ENCODE peak calls at places on chromosomes 7 and 10, in six cellular contexts. One of them, this sample, is unnamed.

GRCh38 chr7:5488286-5488878 is 64.7 kb upstream of the TNRC18 start:
- DNase-seq in Caco-2: no peak
- DNase-seq in NB4: peak
- DNase-seq in PC-3: no peak
- DNase-seq in body of pancreas: no peak
- DNase-seq in immature natural killer cell: no peak
- DNase-seq in this sample: no peak

GRCh38 chr7:103123529-103123928 is 25.4 kb downstream of the NAPEPLD start:
- DNase-seq in body of pancreas: no peak
- DNase-seq in NB4: peak
- DNase-seq in immature natural killer cell: no peak
- DNase-seq in Caco-2: no peak
- DNase-seq in PC-3: no peak
- DNase-seq in this sample: no peak

GRCh38 chr10:89664206-89664605 is 19.2 kb upstream of the PANK1 start:
- DNase-seq in NB4: no peak
- DNase-seq in immature natural killer cell: no peak
- DNase-seq in Caco-2: no peak
- DNase-seq in PC-3: no peak
- DNase-seq in body of pancreas: no peak
- DNase-seq in this sample: no peak

GRCh38 chr7:150335101-150335773 is 6.2 kb downstream of the RARRES2 start:
- DNase-seq in immature natural killer cell: no peak
- DNase-seq in PC-3: no peak
- DNase-seq in NB4: no peak
- DNase-seq in Caco-2: no peak
- DNase-seq in body of pancreas: no peak
- DNase-seq in this sample: no peak

GRCh38 chr10:26781797-26782196 is 79.0 kb downstream of the ABI1 start:
- DNase-seq in Caco-2: no peak
- DNase-seq in PC-3: peak
- DNase-seq in immature natural killer cell: no peak
- DNase-seq in NB4: no peak
- DNase-seq in body of pancreas: no peak
- DNase-seq in this sample: no peak

GRCh38 chr10:86164912-86165311 is 201.7 kb downstream of the GRID1 start:
- DNase-seq in Caco-2: no peak
- DNase-seq in PC-3: no peak
- DNase-seq in NB4: no peak
- DNase-seq in body of pancreas: no peak
- DNase-seq in immature natural killer cell: no peak
- DNase-seq in this sample: peak

GRCh38 chr10:11010582-11010981 is 7.1 kb upstream of the CELF2 start:
- DNase-seq in body of pancreas: no peak
- DNase-seq in immature natural killer cell: no peak
- DNase-seq in Caco-2: no peak
- DNase-seq in NB4: no peak
- DNase-seq in PC-3: no peak
- DNase-seq in this sample: no peak

GRCh38 chr10:34392641-34393170 is 422.4 kb downstream of the PARD3 start:
- DNase-seq in NB4: no peak
- DNase-seq in body of pancreas: no peak
- DNase-seq in PC-3: peak
- DNase-seq in immature natural killer cell: no peak
- DNase-seq in Caco-2: no peak
- DNase-seq in this sample: no peak

GRCh38 chr7:101943889-101944605 is 126.6 kb downstream of the CUX1 start:
- DNase-seq in PC-3: peak
- DNase-seq in immature natural killer cell: no peak
- DNase-seq in Caco-2: no peak
- DNase-seq in NB4: no peak
- DNase-seq in body of pancreas: no peak
- DNase-seq in this sample: peak

GRCh38 chr7:112112822-112113255 is 93.4 kb downstream of the DOCK4 start:
- DNase-seq in Caco-2: no peak
- DNase-seq in body of pancreas: no peak
- DNase-seq in PC-3: no peak
- DNase-seq in NB4: peak
- DNase-seq in immature natural killer cell: no peak
- DNase-seq in this sample: no peak

This sample was measured in sciatic nerve.